ENCODE peak calls at places on chromosomes 6 and 20, in five cellular contexts. N is stimulated activated CD4-positive, alpha-beta T cell treated with anti-CD3 and anti-CD28 coated beads, Interleukin-4, amount 100 ng/mL, for 4 hours; F is NCI-H510A; B is activated naive CD8-positive, alpha-beta T cell treated with anti-CD3 and anti-CD28 coated beads, Interleukin-2, amount 50 U/mL, for 16 hours; I is glomerular endothelial cell. U is an unnamed sample.
A peak's percentile ranks its signal among the peaks of the same experiment; 100 is the strongest.

GRCh38 chr20:44979090-44979621 is 12.8 kb downstream of the STK4 start:
- DNase-seq in I (no peak), N (no peak), B (no peak), F (no peak), U (peak; percentile 55)

GRCh38 chr6:131107166-131107565 is 28.1 kb upstream of the AKAP7 start:
- DNase-seq in F (no peak), I (peak; percentile 33), B (no peak), N (no peak), U (no peak)

GRCh38 chr6:99073223-99073622 is 125.5 kb upstream of the FBXL4 start:
- DNase-seq in N (no peak), B (no peak), F (no peak), I (no peak), U (no peak)

GRCh38 chr6:148750826-148751225 is 4.0 kb downstream of the UST start:
- DNase-seq in F (no peak), I (no peak), B (no peak), N (no peak), U (no peak)

GRCh38 chr6:9986273-9986672 is 428.6 kb downstream of the TFAP2A start:
- DNase-seq in B (no peak), I (no peak), N (no peak), F (no peak), U (no peak)

GRCh38 chr6:35691027-35691824 is 2.5 kb upstream of the FKBP5 start:
- DNase-seq in B (no peak), I (no peak), F (no peak), N (no peak), U (no peak)

GRCh38 chr6:150196942-150197745 is 54.3 kb downstream of the PPP1R14C start:
- DNase-seq in B (no peak), I (no peak), F (no peak), N (no peak), U (no peak)

GRCh38 chr6:146339716-146340115 is 203.9 kb upstream of the RAB32 start:
- DNase-seq in B (no peak), N (no peak), F (no peak), I (peak; percentile 73), U (peak; percentile 88)

GRCh38 chr6:134961366-134961765 is 11.5 kb upstream of the ALDH8A1 start:
- DNase-seq in F (no peak), B (no peak), N (no peak), I (no peak), U (no peak)

GRCh38 chr20:56735087-56735642 is 106.1 kb downstream of the TFAP2C start:
- DNase-seq in B (no peak), F (no peak), N (no peak), I (no peak), U (no peak)

GRCh38 chr6:10759884-10760329 is 12.3 kb downstream of the TMEM14B start:
- DNase-seq in N (no peak), F (no peak), I (no peak), B (no peak), U (no peak)

GRCh38 chr6:118708736-118709135 is 57.3 kb upstream of the CEP85L start:
- DNase-seq in N (no peak), I (no peak), B (no peak), F (no peak), U (no peak)

GRCh38 chr20:63230800-63231268 is 4.9 kb upstream of the BIRC7 start:
- DNase-seq in B (no peak), I (no peak), F (no peak), N (no peak), U (no peak)

GRCh38 chr6:6699741-6700367 is 111.3 kb downstream of the LY86 start:
- DNase-seq in I (no peak), B (no peak), F (peak; percentile 63), N (no peak), U (peak; percentile 69)

GRCh38 chr20:40848530-40848929 is 159.5 kb upstream of the MAFB start:
- DNase-seq in N (no peak), I (no peak), F (no peak), B (no peak), U (no peak)

GRCh38 chr6:106702451-106703110 is 73.2 kb downstream of the QRSL1 start:
- DNase-seq in B (no peak), I (no peak), F (peak; percentile 58), N (no peak), U (no peak)

GRCh38 chr6:127547909-127548649 is 28.9 kb upstream of the C6orf58 start:
- DNase-seq in I (no peak), B (no peak), N (no peak), F (no peak), U (no peak)

GRCh38 chr20:33394718-33395117 is 6.6 kb downstream of the CDK5RAP1 start:
- DNase-seq in B (no peak), I (no peak), F (no peak), N (no peak), U (no peak)

GRCh38 chr20:62741191-62741676 is 32.6 kb downstream of the NTSR1 start:
- DNase-seq in I (no peak), F (no peak), B (no peak), N (no peak), U (no peak)

GRCh38 chr20:62546606-62547005 is 70.8 kb upstream of the GATA5 start:
- DNase-seq in N (no peak), B (no peak), I (no peak), F (no peak), U (no peak)

GRCh38 chr6:70080443-70081062 is 214.2 kb downstream of the COL19A1 start:
- DNase-seq in N (no peak), B (no peak), F (no peak), I (no peak), U (no peak)

GRCh38 chr6:46903175-46903574 is 18.6 kb downstream of the ADGRF5 start:
- DNase-seq in I (no peak), B (no peak), F (no peak), N (no peak), U (peak; percentile 70)

GRCh38 chr6:82687855-82688254 is 324.2 kb downstream of the TPBG start:
- DNase-seq in I (no peak), F (no peak), N (no peak), B (no peak), U (no peak)

GRCh38 chr20:17782768-17783167 is 83.0 kb downstream of the BANF2 start:
- DNase-seq in F (no peak), N (no peak), I (no peak), B (no peak), U (no peak)

GRCh38 chr6:148682990-148683389 is 63.8 kb upstream of the UST start:
- DNase-seq in B (no peak), N (no peak), F (no peak), I (no peak), U (no peak)

GRCh38 chr6:118171852-118172251 is 264.8 kb downstream of the SLC35F1 start:
- DNase-seq in N (no peak), I (no peak), F (no peak), B (no peak), U (no peak)

GRCh38 chr6:49929340-49929739 is 34.6 kb downstream of the DEFB114 start:
- DNase-seq in I (no peak), N (no peak), F (no peak), B (no peak), U (no peak)

GRCh38 chr6:40585661-40586269 is 1.4 kb downstream of the LRFN2 start:
- DNase-seq in N (no peak), F (peak; percentile 78), B (no peak), I (no peak), U (no peak)

GRCh38 chr6:161228096-161228495 is 45.8 kb downstream of the AGPAT4 start:
- DNase-seq in N (no peak), F (no peak), B (no peak), I (no peak), U (no peak)

GRCh38 chr6:133590196-133590595 is 298.7 kb upstream of the TCF21 start:
- DNase-seq in N (no peak), F (no peak), B (no peak), I (no peak), U (no peak)

GRCh38 chr20:45948742-45949541 is 14.5 kb downstream of the PCIF1 start:
- DNase-seq in B (no peak), I (no peak), N (no peak), F (no peak), U (no peak)

GRCh38 chr20:9517297-9518134 is 3.1 kb downstream of the LAMP5 start:
- DNase-seq in F (no peak), I (no peak), N (no peak), B (no peak), U (no peak)

U was measured in dermis microvascular lymphatic vessel endothelial cell.